ENCODE peak calls at places on chromosomes 1 and 21, in ten cellular contexts. M is neural progenitor cell, W is GM12878, I is fibroblast of lung, P is Panc1, U is A673, Q is left ventricle myocardium inferior, X is testis, E is heart left ventricle, N is Caco-2. Y is an unnamed sample. For H3K36me3 and H3K4me1, the result is how much of the 10 kb centered on the place peaks cover.

GRCh38 chr1:202291961-202292712 is 49.6 kb downstream of the UBE2T start:
- DNase-seq in U (peak), Q (peak), W (no peak), M (no peak), N (no peak), E (no peak), X (peak), P (peak), I (peak), Y (peak)

GRCh38 chr1:231861541-231862481 is 235.2 kb downstream of the DISC1 start:
- DNase-seq in N (no peak), P (no peak), W (no peak), Q (no peak), U (no peak), X (no peak), I (peak), M (no peak), E (no peak), Y (no peak)

GRCh38 chr1:203035111-203036000 is 9.1 kb downstream of the PPFIA4 start:
- DNase-seq in W (no peak), U (no peak), I (no peak), M (no peak), X (peak), P (no peak), E (peak), N (no peak), Q (no peak), Y (no peak)

GRCh38 chr1:246435421-246436041 is 71.5 kb downstream of the SMYD3 start:
- DNase-seq in P (no peak), I (peak), E (no peak), X (no peak), N (no peak), Q (no peak), U (no peak), W (no peak), M (peak), Y (no peak)

GRCh38 chr1:2583871-2584341 is 2.7 kb upstream of the PRXL2B start:
- DNase-seq in P (no peak), X (no peak), I (no peak), N (no peak), W (no peak), U (no peak), E (peak), M (peak), Q (no peak), Y (no peak)

GRCh38 chr1:114173704-114174103 is 20.0 kb upstream of the SYT6 start:
- DNase-seq in U (no peak), N (no peak), Q (no peak), I (no peak), E (no peak), X (no peak), M (no peak), P (no peak), W (no peak), Y (no peak)

GRCh38 chr21:36111238-36111637 is 23.6 kb upstream of the CBR3 start:
- DNase-seq in Q (no peak), P (no peak), M (no peak), X (no peak), W (no peak), U (no peak), I (no peak), E (no peak), N (no peak), Y (no peak)

GRCh38 chr1:47438321-47439150 is 692 bp downstream of the FOXD2 start:
- DNase-seq in X (no peak), N (no peak), P (no peak), M (peak), I (no peak), E (no peak), Q (peak), U (peak), W (no peak), Y (no peak)

GRCh38 chr1:15803380-15803779 is 4.1 kb downstream of the UQCRHL start:
- DNase-seq in Q (no peak), P (no peak), W (no peak), E (no peak), I (no peak), M (peak), N (no peak), U (peak), X (no peak), Y (peak)

GRCh38 chr1:221670081-221670480 is 71.8 kb downstream of the DUSP10 start:
- DNase-seq in N (no peak), W (no peak), I (peak), Q (no peak), E (no peak), M (no peak), X (no peak), U (no peak), P (no peak), Y (no peak)

GRCh38 chr1:83500987-83501591 is 497.8 kb downstream of the TTLL7 start:
- DNase-seq in X (no peak), I (no peak), W (peak), E (no peak), Q (no peak), P (no peak), M (no peak), N (no peak), U (no peak), Y (no peak)

GRCh38 chr1:40067023-40067422 is 26.5 kb downstream of the CAP1 start:
- DNase-seq in E (no peak), Q (no peak), X (no peak), U (no peak), N (no peak), I (peak), M (no peak), P (no peak), W (no peak), Y (no peak)
- H3K36me3 ChIP-seq in E (half or more), Q (half or more), X (under half), U (half or more), N (under half), I (under half), M (under half), P (half or more), W (under half), Y (under half)

DNA sequence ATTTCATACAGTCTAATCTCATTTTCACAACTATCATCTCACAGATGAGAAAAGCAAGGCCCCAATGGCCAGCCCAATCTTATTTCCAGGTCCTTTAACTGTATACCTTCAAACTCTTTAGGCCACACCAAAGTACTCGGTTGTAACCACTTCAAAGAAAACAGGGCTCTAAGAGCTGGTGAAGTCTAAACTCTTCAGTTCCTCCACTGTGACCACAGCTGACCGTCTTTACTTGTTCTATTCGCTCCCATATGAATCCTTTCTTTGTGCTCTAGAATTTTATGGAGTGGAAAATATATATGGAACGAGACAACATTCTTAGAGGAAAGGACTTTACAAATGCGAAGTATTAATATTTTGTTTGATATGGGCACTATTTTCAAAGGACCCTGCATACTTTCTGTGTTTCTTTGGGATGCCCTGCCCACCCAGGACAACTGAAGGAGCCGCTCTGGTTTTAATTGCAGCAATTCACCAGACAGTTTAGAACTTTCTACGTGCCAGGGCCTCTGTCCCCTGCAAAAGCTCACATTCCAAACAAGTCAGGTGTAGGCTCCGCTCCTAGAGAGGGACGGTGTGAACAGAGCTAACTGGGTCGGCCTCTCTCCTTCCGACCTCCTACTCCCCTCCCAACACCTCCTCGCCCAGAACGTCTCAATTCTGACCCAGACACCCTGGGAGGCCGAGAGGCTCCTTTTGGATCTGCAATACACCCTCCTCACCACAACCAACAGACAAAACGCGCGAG is 15.7 kb downstream of the IER5 start:
- DNase-seq in U (no peak), E (no peak), N (peak), Q (no peak), W (no peak), I (no peak), M (no peak), P (no peak), X (no peak), Y (no peak)
- TF ChIP-seq CTCF in U (no peak), E (no peak), N (no peak), Q (no peak), W (no peak), I (no peak), M (no peak), P (no peak), X (peak), Y (peak)

GRCh38 chr1:40315239-40315794 is 1.8 kb downstream of the COL9A2 start:
- DNase-seq in M (peak), I (peak), N (no peak), U (peak), P (peak), X (peak), W (peak), Q (peak), E (peak), Y (peak)
- H3K4me1 ChIP-seq in M (under half), I (under half), N (under half), U (under half), P (under half), X (under half), W (under half), Q (under half), E (under half), Y (under half)

DNA sequence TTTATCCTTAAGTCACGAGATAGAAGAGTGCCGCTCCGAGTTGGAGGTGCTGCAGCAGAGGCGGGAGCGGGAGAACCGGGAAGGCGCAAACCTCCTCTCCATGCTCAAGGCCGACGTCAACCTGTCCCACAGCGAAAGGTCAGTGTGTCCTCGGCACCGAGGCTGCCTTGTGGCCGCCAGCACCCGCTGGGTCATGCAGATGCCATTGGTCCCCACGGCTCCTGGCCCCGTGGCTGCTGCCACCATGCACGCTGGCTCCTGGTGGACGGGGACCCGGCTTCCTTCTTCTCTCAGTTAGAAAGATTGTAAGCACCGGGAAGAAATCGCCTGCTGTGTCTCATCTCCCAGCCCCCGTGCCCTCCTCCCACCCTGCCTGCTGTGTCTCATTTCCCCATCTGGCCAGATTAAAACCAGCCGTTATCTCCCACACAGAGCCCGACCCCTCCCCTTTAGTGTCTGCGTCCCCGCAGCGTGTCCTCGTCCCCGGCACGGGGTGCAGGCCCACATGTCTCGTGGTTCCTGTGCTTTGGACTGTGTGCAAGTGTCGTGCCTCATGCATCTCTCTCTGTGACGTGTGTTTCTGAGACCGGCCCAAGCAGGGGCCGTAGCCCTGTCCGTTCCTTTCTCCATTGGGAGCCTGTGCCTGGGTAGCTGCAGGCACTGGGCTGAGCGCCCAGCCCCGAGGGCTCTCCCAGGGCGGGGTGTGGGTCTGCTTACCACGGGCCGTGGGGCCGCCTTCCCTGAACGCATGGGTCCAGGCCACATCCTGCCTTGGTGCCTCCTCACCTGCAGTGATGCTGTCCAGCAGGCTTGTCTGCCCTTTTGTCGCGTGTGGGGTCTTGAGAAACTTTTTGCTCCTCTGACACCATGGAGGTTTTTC is 62.1 kb downstream of the PCNT start:
- DNase-seq in Q (no peak), M (no peak), P (no peak), N (no peak), U (no peak), E (no peak), W (no peak), I (no peak), X (no peak), Y (peak)
- H3K36me3 ChIP-seq in Q (half or more), M (under half), P (under half), N (under half), U (under half), E (under half), W (under half), I (under half), X (under half), Y (under half)

DNA sequence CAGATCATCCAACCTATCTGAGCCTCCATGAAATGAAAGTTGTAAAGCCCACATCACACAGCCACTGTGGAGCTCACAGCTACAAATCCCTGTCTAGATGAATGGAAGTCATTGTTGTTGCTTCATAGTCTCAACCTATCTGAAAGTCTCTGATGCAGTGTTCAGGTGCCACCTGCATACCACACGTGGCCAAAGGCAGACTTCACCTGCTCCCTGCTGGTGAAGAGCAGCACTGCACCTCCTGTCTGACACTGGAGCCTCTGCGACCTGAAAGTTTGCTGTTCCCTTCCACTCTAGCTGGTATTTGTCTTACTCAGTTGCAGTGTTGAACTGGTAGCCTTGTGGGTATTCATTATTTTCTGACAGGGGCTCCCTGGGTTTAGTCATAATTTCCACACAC is 18.4 kb downstream of the LORICRIN start:
- DNase-seq in E (no peak), I (no peak), N (peak), Q (no peak), M (no peak), W (no peak), X (peak), P (peak), U (no peak), Y (no peak)
- TF ChIP-seq CTCF in E (no peak), I (peak), N (peak), Q (peak), M (peak), W (peak), X (no peak), P (peak), U (peak), Y (peak)

GRCh38 chr1:206676499-206676898 is 8.2 kb upstream of the MAPKAPK2 start:
- DNase-seq in Q (no peak), M (no peak), N (no peak), E (no peak), W (no peak), X (no peak), U (no peak), I (no peak), P (no peak), Y (no peak)
- H3K4me1 ChIP-seq in Q (half or more), M (under half), N (under half), E (under half), W (half or more), X (under half), U (under half), I (under half), P (under half), Y (under half)

GRCh38 chr1:43969416-43969745 is 429 bp upstream of the DPH2 start:
- DNase-seq in U (no peak), X (no peak), W (no peak), P (no peak), N (no peak), I (no peak), E (no peak), Q (no peak), M (no peak), Y (no peak)

GRCh38 chr1:43969746-43970466 is at the start of gene DPH2:
- DNase-seq in N (peak), Q (peak), W (peak), X (peak), U (peak), P (peak), I (peak), M (peak), E (peak), Y (peak)

GRCh38 chr1:43970911-43971310 is 1.1 kb downstream of the DPH2 start:
- DNase-seq in M (no peak), E (peak), I (no peak), N (no peak), U (no peak), W (no peak), Q (no peak), X (no peak), P (no peak), Y (no peak)

GRCh38 chr1:43970502-43970901 is 692 bp downstream of the DPH2 start:
- DNase-seq in E (no peak), N (no peak), U (no peak), I (no peak), X (no peak), M (no peak), Q (no peak), W (no peak), P (no peak), Y (no peak)

DNA sequence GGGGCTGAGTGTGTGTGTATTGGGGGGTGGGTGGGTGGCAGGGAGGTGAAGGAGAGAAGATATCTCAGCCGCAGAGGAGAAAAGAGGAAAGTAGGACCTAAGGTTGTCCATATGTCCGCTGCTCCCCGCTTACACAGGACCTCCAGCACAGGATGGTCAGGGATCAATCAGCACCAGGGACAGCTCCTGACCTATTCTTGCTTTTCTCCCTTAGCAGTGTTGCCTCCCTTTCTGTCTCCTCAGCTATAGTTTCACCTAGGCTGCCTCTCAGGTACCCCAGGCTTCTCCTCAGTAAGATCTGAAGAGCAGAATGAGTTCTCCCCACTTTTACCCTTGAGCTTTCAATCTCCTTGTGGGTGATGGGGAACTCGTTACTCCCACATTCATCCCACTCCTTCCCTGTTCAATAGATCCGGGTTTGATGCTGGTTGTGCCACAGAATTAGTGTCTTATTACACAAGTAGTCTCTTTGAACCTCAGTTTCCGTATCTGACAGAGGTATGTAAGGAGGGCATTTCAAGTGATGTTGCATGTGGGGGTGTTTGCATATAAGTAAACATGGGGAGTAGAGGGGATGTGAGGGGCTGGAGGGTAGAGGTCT is 1.4 kb upstream of the DPH2 start:
- DNase-seq in N (no peak), I (no peak), E (no peak), P (no peak), Q (no peak), U (no peak), M (peak), W (no peak), X (peak), Y (no peak)
- H3K36me3 ChIP-seq in N (under half), I (under half), E (under half), P (under half), Q (half or more), U (under half), M (under half), W (under half), X (under half), Y (under half)

GRCh38 chr1:168365719-168366474 is 85.2 kb downstream of the TBX19 start:
- DNase-seq in U (no peak), M (peak), W (no peak), X (no peak), Q (no peak), P (no peak), I (no peak), E (no peak), N (no peak), Y (peak)
- TF ChIP-seq CTCF in U (peak), M (peak), W (peak), X (no peak), Q (peak), P (peak), I (no peak), E (no peak), N (peak), Y (peak)

Y was measured in BE2C.